ENCODE peak calls at places on chromosomes 11 and 22, in nine cellular contexts. Z is heart left ventricle; K is fibroblast of mammary gland; I is RCC 7860; G is T-cell; Q is effector CD4-positive, alpha-beta T cell; J is left kidney; S is activated naive CD4-positive, alpha-beta T cell treated with anti-CD3 and anti-CD28 coated beads for 36 hours; U is NCI-H510A treated with DMSO at 0.1 percent for 48 hours. C is an unnamed sample.

GRCh38 chr11:125724125-125724524 is 22.0 kb upstream of the PATE1 start:
- DNase-seq in Z (no peak), K (peak), I (no peak), G (no peak), Q (no peak), J (peak), S (peak), U (no peak), C (peak)

GRCh38 chr22:29183971-29184595 is 21.6 kb upstream of the EMID1 start:
- DNase-seq in Z (no peak), K (no peak), I (no peak), G (no peak), Q (no peak), J (no peak), S (no peak), U (no peak), C (no peak)

GRCh38 chr22:19537941-19538488 is 13.8 kb upstream of the CLDN5 start:
- DNase-seq in Z (no peak), K (no peak), I (no peak), G (no peak), Q (no peak), J (no peak), S (no peak), U (no peak), C (no peak)

GRCh38 chr22:44924724-44925123 is 85.1 kb downstream of the PHF21B start:
- DNase-seq in Z (no peak), K (peak), I (no peak), G (no peak), Q (no peak), J (no peak), S (no peak), U (no peak), C (peak)

GRCh38 chr11:66089067-66089466 is 19.0 kb downstream of the PACS1 start:
- DNase-seq in Z (no peak), K (no peak), I (no peak), G (no peak), Q (no peak), J (no peak), S (no peak), U (no peak), C (no peak)

GRCh38 chr11:71444811-71445210 is 3.4 kb downstream of the DHCR7 start:
- DNase-seq in Z (no peak), K (no peak), I (no peak), G (no peak), Q (no peak), J (no peak), S (no peak), U (no peak), C (no peak)

GRCh38 chr11:3040881-3041280 is 16.3 kb downstream of the CARS1 start:
- DNase-seq in Z (no peak), K (no peak), I (no peak), G (no peak), Q (no peak), J (no peak), S (no peak), U (no peak), C (no peak)

GRCh38 chr22:17924735-17925727 is 99.3 kb downstream of the MICAL3 start:
- DNase-seq in Z (no peak), K (no peak), I (peak), G (no peak), Q (no peak), J (no peak), S (no peak), U (no peak), C (no peak)

GRCh38 chr22:40534379-40535188 is 101.9 kb downstream of the MRTFA start:
- DNase-seq in Z (no peak), K (peak), I (peak), G (no peak), Q (no peak), J (no peak), S (peak), U (no peak), C (peak)

GRCh38 chr11:46381836-46382643 is 571 bp downstream of the MDK start:
- DNase-seq in Z (no peak), K (no peak), I (no peak), G (no peak), Q (no peak), J (peak), S (peak), U (no peak), C (peak)

GRCh38 chr11:67667490-67668190 is 6.8 kb downstream of the ALDH3B2 start:
- DNase-seq in Z (no peak), K (no peak), I (no peak), G (no peak), Q (no peak), J (peak), S (no peak), U (no peak), C (no peak)

GRCh38 chr11:8090756-8091155 is 9.7 kb downstream of the TUB start:
- DNase-seq in Z (no peak), K (peak), I (no peak), G (no peak), Q (no peak), J (peak), S (peak), U (no peak), C (no peak)

GRCh38 chr11:134513585-134514120 is 101.6 kb upstream of the B3GAT1 start:
- DNase-seq in Z (no peak), K (no peak), I (no peak), G (no peak), Q (no peak), J (no peak), S (no peak), U (no peak), C (no peak)

GRCh38 chr11:109309153-109309552 is 112.8 kb upstream of the C11orf87 start:
- DNase-seq in Z (no peak), K (peak), I (peak), G (no peak), Q (no peak), J (peak), S (no peak), U (peak), C (no peak)

GRCh38 chr11:45266693-45267451 is 19.3 kb downstream of the SYT13 start:
- DNase-seq in Z (no peak), K (no peak), I (peak), G (no peak), Q (no peak), J (peak), S (peak), U (no peak), C (no peak)

GRCh38 chr11:109978895-109979294 is 114.3 kb upstream of the ZC3H12C start:
- DNase-seq in Z (no peak), K (no peak), I (no peak), G (no peak), Q (no peak), J (no peak), S (no peak), U (no peak), C (no peak)

C was measured in RKO.